ENCODE peak calls at places on chromosomes 7 and 10, in seven cellular contexts. O, I, G, F, L, K and A are unnamed samples.

GRCh38 chr7:85102813-85103350 is 84.0 kb downstream of the SEMA3D start:
- DNase-seq in O (no peak), I (no peak), G (peak; percentile 63), F (no peak), L (no peak), K (no peak), A (no peak)

GRCh38 chr10:30898964-30899363 is 132.7 kb downstream of the ZNF438 start:
- DNase-seq in O (no peak), I (no peak), G (no peak), F (no peak), L (no peak), K (no peak), A (no peak)

GRCh38 chr7:16926283-16926682 is 44.5 kb upstream of the AGR3 start:
- DNase-seq in O (peak; percentile 39), I (no peak), G (peak; percentile 68), F (peak; percentile 21), L (no peak), K (no peak), A (no peak)

GRCh38 chr7:105015631-105015965 is 1.6 kb downstream of the KMT2E start:
- DNase-seq in O (peak; percentile 61), I (no peak), G (peak; percentile 58), F (no peak), L (peak; percentile 53), K (no peak), A (no peak)

GRCh38 chr7:47392241-47392759 is 189.6 kb downstream of the TNS3 start:
- DNase-seq in O (no peak), I (peak; percentile 89), G (no peak), F (no peak), L (peak; percentile 86), K (peak; percentile 76), A (no peak)

GRCh38 chr10:33529234-33529633 is 194.8 kb upstream of the NRP1 start:
- DNase-seq in O (no peak), I (no peak), G (no peak), F (no peak), L (no peak), K (no peak), A (no peak)

GRCh38 chr7:134943785-134944400 is 42.4 kb upstream of the AGBL3 start:
- DNase-seq in O (no peak), I (no peak), G (peak; percentile 55), F (peak; percentile 19), L (no peak), K (no peak), A (no peak)

GRCh38 chr7:80294321-80294720 is 159.7 kb downstream of the GNAI1 start:
- DNase-seq in O (no peak), I (no peak), G (no peak), F (no peak), L (no peak), K (no peak), A (no peak)

GRCh38 chr10:642186-642890 is 47.1 kb downstream of the DIP2C start:
- DNase-seq in O (peak; percentile 84), I (no peak), G (no peak), F (no peak), L (peak; percentile 59), K (peak; percentile 54), A (no peak)

GRCh38 chr10:49622426-49623425 is 8.9 kb downstream of the CHAT start:
- DNase-seq in O (no peak), I (no peak), G (no peak), F (no peak), L (no peak), K (peak; percentile 37), A (no peak)

GRCh38 chr7:917255-918117 is 37.0 kb downstream of the ADAP1 start:
- DNase-seq in O (peak; percentile 13), I (no peak), G (no peak), F (no peak), L (no peak), K (peak; percentile 52), A (no peak)

GRCh38 chr10:13162013-13162364 is 631 bp downstream of the MCM10 start:
- DNase-seq in O (no peak), I (no peak), G (peak; percentile 15), F (no peak), L (no peak), K (no peak), A (peak; percentile 19)

GRCh38 chr7:28165221-28165807 is 15.3 kb downstream of the JAZF1 start:
- DNase-seq in O (no peak), I (no peak), G (no peak), F (no peak), L (no peak), K (no peak), A (no peak)

GRCh38 chr7:131620673-131621609 is 64.5 kb upstream of the PODXL start:
- DNase-seq in O (no peak), I (no peak), G (peak; percentile 54), F (no peak), L (no peak), K (no peak), A (no peak)

GRCh38 chr7:148437043-148437442 is 153.5 kb upstream of the C7orf33 start:
- DNase-seq in O (no peak), I (no peak), G (no peak), F (no peak), L (no peak), K (no peak), A (no peak)

GRCh38 chr7:8433477-8434289 is at the start of gene NXPH1:
- DNase-seq in O (no peak), I (peak; percentile 80), G (peak; percentile 6), F (no peak), L (no peak), K (no peak), A (peak; percentile 34)

GRCh38 chr10:21689881-21690280 is 155.8 kb downstream of the MLLT10 start:
- DNase-seq in O (no peak), I (no peak), G (no peak), F (no peak), L (no peak), K (no peak), A (no peak)

GRCh38 chr10:80968903-80969302 is 431.2 kb downstream of the SH2D4B start:
- DNase-seq in O (no peak), I (no peak), G (no peak), F (no peak), L (no peak), K (no peak), A (no peak)

DNA sequence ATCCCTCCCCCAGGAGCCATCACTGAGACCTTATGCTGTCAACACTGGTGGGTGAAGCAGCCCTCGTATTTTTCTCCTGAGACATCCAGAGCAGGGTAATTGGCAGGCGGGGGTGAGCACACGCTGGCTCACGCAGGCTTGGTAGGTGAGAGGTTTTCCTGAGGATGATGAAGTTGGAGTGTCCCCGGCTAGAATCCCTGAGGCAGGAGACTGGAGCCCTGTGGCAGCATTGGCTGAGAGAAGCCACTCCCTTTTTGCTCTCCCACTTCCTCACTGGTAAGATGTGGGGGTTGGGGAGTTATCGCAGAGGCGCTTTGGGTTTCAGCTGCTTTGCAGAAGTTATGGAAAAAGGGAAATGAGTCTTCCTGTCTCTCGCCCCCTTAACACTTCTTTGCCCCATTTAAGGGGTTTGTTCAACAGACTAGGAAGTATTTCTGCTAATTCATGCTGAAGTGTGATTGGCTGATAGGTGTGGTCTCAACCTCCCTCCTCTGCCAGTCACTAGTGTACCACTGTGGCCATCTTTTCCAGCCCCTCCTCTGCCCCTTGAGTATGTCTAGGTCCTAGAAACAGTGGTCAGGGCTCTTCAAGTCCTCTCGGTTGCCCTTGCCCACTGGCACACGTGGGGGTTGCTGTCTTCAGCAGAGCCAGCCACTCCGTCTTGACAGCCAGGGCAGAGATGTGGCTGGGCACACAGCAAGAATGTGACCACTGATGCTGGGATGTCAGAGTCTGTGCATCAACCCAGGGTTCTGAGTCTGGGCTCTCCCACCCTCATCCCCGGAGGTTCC is 5.7 kb downstream of the ARPC1B start:
- DNase-seq in O (peak; percentile 42), I (no peak), G (peak; percentile 79), F (no peak), L (no peak), K (no peak), A (no peak)
- TF ChIP-seq POLR2AphosphoS5 in O (no peak), I (peak; percentile 32), G (peak; percentile 50), F (no peak), L (no peak), K (no peak), A (peak; percentile 39)

DNA sequence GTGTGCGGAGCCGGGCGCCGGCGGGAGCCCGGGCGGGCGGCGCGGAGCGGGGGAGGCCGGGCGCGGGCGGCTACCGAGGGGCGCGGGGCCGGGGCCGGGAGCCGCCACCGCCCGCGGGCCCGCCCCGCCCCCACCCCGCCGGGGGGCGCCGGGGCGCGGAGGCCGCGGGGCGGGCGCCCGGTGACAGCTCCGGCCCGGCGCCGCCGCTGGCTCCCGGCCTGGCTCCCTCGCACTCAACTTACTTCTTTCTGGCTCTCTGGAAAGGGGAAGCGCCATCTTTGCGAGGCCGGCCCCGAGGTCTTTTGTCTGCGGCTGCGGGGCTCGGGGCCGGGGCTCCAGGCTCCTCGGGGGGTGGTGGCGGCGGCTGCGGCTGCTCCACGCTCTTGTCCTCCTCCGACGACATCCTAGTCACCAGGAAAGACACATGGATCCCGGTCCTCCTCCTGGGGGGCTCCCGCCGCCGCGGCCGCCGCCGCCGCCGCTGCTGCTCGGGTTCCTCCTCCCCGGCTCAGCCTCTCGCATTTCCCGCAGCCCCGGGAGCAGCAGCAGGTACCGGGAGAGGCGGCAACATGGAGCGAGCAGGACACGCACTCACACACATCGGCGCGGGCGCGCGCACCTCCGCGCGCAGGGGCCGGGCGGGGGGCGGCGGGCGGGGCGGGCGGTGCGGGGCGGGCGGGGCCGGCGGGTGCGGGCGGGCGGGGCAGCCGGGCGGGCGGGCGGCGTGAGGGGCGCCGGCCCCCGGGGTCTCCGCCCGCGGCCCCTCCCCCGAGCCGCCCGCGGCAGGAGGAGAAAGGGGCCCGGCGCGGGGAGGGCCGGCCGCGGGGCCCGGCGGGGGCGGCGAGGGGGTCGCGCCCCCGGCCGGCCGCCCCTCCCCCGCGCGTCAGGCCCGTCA is at the start of gene KMT2C:
- DNase-seq in O (peak; percentile 68), I (peak; percentile 93), G (peak; percentile 31), F (no peak), L (peak; percentile 60), K (peak; percentile 79), A (peak; percentile 35)
- TF ChIP-seq POLR2A in O (peak; percentile 75), I (peak; percentile 46), G (no peak), F (no peak), L (peak; percentile 22), K (peak; percentile 41), A (peak; percentile 35)

DNA sequence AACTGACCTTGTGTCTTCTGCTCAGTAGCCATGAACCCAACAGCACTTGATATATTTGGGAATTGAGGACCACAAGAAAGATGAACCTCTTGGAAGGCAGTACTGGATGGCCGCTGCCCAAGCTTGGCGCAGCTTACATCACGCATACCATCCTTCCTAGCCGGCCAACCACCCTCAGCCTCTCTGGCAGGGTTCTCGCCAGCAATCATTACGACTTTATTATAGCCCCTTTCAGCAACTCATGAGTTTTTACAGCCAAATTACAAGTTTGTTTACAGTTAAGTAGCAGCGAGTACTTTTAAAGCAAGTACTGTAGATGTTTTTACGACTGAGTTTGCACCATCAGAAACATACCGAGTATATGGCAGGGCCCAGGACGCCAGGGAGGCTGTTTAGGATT is 769.1 kb downstream of the SUGCT start:
- DNase-seq in O (no peak), I (no peak), G (no peak), F (no peak), L (no peak), K (peak; percentile 91), A (no peak)
- TF ChIP-seq POLR2AphosphoS5 in O (peak; percentile 52), I (no peak), G (no peak), F (no peak), L (no peak), K (peak; percentile 79), A (no peak)

DNA sequence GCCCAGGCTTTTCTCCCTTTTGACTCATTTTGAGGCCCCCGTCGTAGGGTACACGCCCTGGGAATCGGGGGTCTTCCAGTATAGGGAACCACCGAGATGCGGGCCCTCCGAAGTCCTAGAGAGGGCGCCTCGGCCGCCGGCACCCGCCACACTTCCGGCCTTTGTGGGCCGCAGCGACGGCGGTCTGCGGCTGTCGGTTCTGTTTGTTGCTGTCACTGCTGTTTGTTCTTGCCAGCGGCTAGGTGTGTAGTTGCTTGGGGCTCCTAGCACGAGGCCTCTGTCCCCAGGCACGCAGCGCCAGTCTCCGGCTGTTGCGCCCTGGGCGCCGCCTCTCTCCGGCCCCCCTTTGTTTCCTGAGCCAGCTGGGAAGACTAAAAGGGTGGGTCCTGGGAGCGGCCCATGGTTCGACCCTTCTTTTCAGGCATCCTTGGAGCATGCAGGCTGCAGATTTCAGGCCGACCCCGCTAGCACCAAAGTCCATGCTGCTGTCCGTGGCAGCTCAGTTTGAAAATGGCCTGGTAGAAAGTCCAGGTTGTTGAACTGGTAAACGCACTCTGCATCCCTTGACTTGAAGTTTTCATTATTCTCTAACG is 17.8 kb upstream of the ZKSCAN1 start:
- DNase-seq in O (peak; percentile 77), I (peak; percentile 92), G (peak; percentile 55), F (no peak), L (peak; percentile 79), K (peak; percentile 78), A (peak; percentile 56)
- TF ChIP-seq POLR2A in O (peak; percentile 55), I (peak; percentile 55), G (peak; percentile 79), F (no peak), L (no peak), K (peak; percentile 37), A (peak; percentile 52)